ENCODE peak calls at places on chromosomes 1 and 21, in eight cellular contexts. One of them, this sample, is unnamed.

GRCh38 chr1:1671365-1672119 is 12.7 kb upstream of the CDK11B start:
- DNase-seq in hepatocyte: no peak
- DNase-seq in NCI-H2171: no peak
- DNase-seq in GM04503: no peak
- DNase-seq in stimulated activated CD8-positive, alpha-beta memory T cell treated with anti-CD3 and anti-CD28 coated beads, Interleukin-7, amount 100 ng/mL, for 1 hour: no peak
- DNase-seq in NCI-H1417: no peak
- DNase-seq in CD8-positive, alpha-beta T cell: no peak
- DNase-seq in cerebellar nuclear complex: no peak
- DNase-seq in this sample: no peak

GRCh38 chr1:28517649-28517999 is 11.8 kb downstream of the RCC1 start:
- DNase-seq in hepatocyte: no peak
- DNase-seq in NCI-H2171: no peak
- DNase-seq in GM04503: no peak
- DNase-seq in stimulated activated CD8-positive, alpha-beta memory T cell treated with anti-CD3 and anti-CD28 coated beads, Interleukin-7, amount 100 ng/mL, for 1 hour: no peak
- DNase-seq in NCI-H1417: no peak
- DNase-seq in CD8-positive, alpha-beta T cell: no peak
- DNase-seq in cerebellar nuclear complex: no peak
- DNase-seq in this sample: no peak

GRCh38 chr1:60068393-60069045 is 5.1 kb downstream of the C1orf87 start:
- DNase-seq in hepatocyte: no peak
- DNase-seq in NCI-H2171: no peak
- DNase-seq in GM04503: peak; percentile 32
- DNase-seq in stimulated activated CD8-positive, alpha-beta memory T cell treated with anti-CD3 and anti-CD28 coated beads, Interleukin-7, amount 100 ng/mL, for 1 hour: no peak
- DNase-seq in NCI-H1417: no peak
- DNase-seq in CD8-positive, alpha-beta T cell: no peak
- DNase-seq in cerebellar nuclear complex: no peak
- DNase-seq in this sample: no peak

GRCh38 chr1:162670928-162671663 is 38.8 kb downstream of the DDR2 start:
- DNase-seq in hepatocyte: no peak
- DNase-seq in NCI-H2171: no peak
- DNase-seq in GM04503: peak; percentile 76
- DNase-seq in stimulated activated CD8-positive, alpha-beta memory T cell treated with anti-CD3 and anti-CD28 coated beads, Interleukin-7, amount 100 ng/mL, for 1 hour: no peak
- DNase-seq in NCI-H1417: no peak
- DNase-seq in CD8-positive, alpha-beta T cell: no peak
- DNase-seq in cerebellar nuclear complex: no peak
- DNase-seq in this sample: no peak

GRCh38 chr1:209318302-209319056 is 265.0 kb upstream of the CAMK1G start:
- DNase-seq in hepatocyte: no peak
- DNase-seq in NCI-H2171: no peak
- DNase-seq in GM04503: no peak
- DNase-seq in stimulated activated CD8-positive, alpha-beta memory T cell treated with anti-CD3 and anti-CD28 coated beads, Interleukin-7, amount 100 ng/mL, for 1 hour: no peak
- DNase-seq in NCI-H1417: no peak
- DNase-seq in CD8-positive, alpha-beta T cell: no peak
- DNase-seq in cerebellar nuclear complex: no peak
- DNase-seq in this sample: no peak

GRCh38 chr1:201023517-201023902 is at the start of gene KIF21B:
- DNase-seq in hepatocyte: peak; percentile 90
- DNase-seq in NCI-H2171: peak; percentile 85
- DNase-seq in GM04503: no peak
- DNase-seq in stimulated activated CD8-positive, alpha-beta memory T cell treated with anti-CD3 and anti-CD28 coated beads, Interleukin-7, amount 100 ng/mL, for 1 hour: peak; percentile 82
- DNase-seq in NCI-H1417: peak; percentile 84
- DNase-seq in CD8-positive, alpha-beta T cell: peak; percentile 90
- DNase-seq in cerebellar nuclear complex: no peak
- DNase-seq in this sample: peak; percentile 84

GRCh38 chr21:42575111-42575510 is 61.5 kb downstream of the SLC37A1 start:
- DNase-seq in hepatocyte: no peak
- DNase-seq in NCI-H2171: no peak
- DNase-seq in GM04503: no peak
- DNase-seq in stimulated activated CD8-positive, alpha-beta memory T cell treated with anti-CD3 and anti-CD28 coated beads, Interleukin-7, amount 100 ng/mL, for 1 hour: no peak
- DNase-seq in NCI-H1417: no peak
- DNase-seq in CD8-positive, alpha-beta T cell: no peak
- DNase-seq in cerebellar nuclear complex: no peak
- DNase-seq in this sample: no peak

GRCh38 chr1:59570524-59570923 is 244.2 kb upstream of the HOOK1 start:
- DNase-seq in hepatocyte: no peak
- DNase-seq in NCI-H2171: peak; percentile 1
- DNase-seq in GM04503: no peak
- DNase-seq in stimulated activated CD8-positive, alpha-beta memory T cell treated with anti-CD3 and anti-CD28 coated beads, Interleukin-7, amount 100 ng/mL, for 1 hour: no peak
- DNase-seq in NCI-H1417: no peak
- DNase-seq in CD8-positive, alpha-beta T cell: peak; percentile 38
- DNase-seq in cerebellar nuclear complex: no peak
- DNase-seq in this sample: peak; percentile 1